ENCODE peak calls at places on chromosomes 4 and X, in five cellular contexts. V, E, C, I and P are unnamed samples.
A peak's percentile ranks its signal among the peaks of the same experiment; 100 is the strongest.

GRCh38 chrX:39263946-39264483 is 462.8 kb downstream of the MID1IP1 start:
- DNase-seq in V (no peak), E (no peak), C (no peak), I (no peak), P (no peak)

GRCh38 chrX:107676559-107677378 is 48.5 kb downstream of the PRPS1 start:
- DNase-seq in V (peak; percentile 91), E (peak; percentile 88), C (peak; percentile 82), I (peak; percentile 80), P (peak; percentile 13)

GRCh38 chrX:12779534-12779933 is 11.7 kb upstream of the PRPS2 start:
- DNase-seq in V (no peak), E (peak; percentile 61), C (no peak), I (no peak), P (no peak)

GRCh38 chr4:38951598-38951997 is 80.6 kb downstream of the TMEM156 start:
- DNase-seq in V (no peak), E (no peak), C (no peak), I (no peak), P (no peak)

GRCh38 chrX:18654873-18655836 is 16.8 kb downstream of the RS1 start:
- DNase-seq in V (peak; percentile 37), E (no peak), C (no peak), I (no peak), P (no peak)

GRCh38 chr4:39133623-39134022 is 48.7 kb upstream of the WDR19 start:
- DNase-seq in V (no peak), E (no peak), C (no peak), I (no peak), P (no peak)

GRCh38 chrX:7179446-7179845 is 31.5 kb upstream of the PUDP start:
- DNase-seq in V (no peak), E (no peak), C (no peak), I (no peak), P (no peak)

GRCh38 chr4:70778888-70779422 is 57.2 kb downstream of the RUFY3 start:
- DNase-seq in V (no peak), E (no peak), C (no peak), I (no peak), P (no peak)

GRCh38 chr4:129578336-129578735 is 482.4 kb downstream of the C4orf33 start:
- DNase-seq in V (no peak), E (no peak), C (no peak), I (no peak), P (no peak)

GRCh38 chr4:26404597-26405323 is 83.9 kb downstream of the RBPJ start:
- DNase-seq in V (no peak), E (no peak), C (no peak), I (no peak), P (no peak)

GRCh38 chr4:74057588-74057987 is 19.1 kb upstream of the CXCL3 start:
- DNase-seq in V (no peak), E (no peak), C (no peak), I (no peak), P (no peak)

GRCh38 chr4:74056858-74057562 is 18.5 kb upstream of the CXCL3 start:
- DNase-seq in V (no peak), E (peak; percentile 71), C (no peak), I (peak; percentile 87), P (no peak)

GRCh38 chr4:74055498-74055897 is 17.0 kb upstream of the CXCL3 start:
- DNase-seq in V (no peak), E (no peak), C (no peak), I (peak; percentile 65), P (no peak)

GRCh38 chr4:74055096-74055495 is 16.6 kb upstream of the CXCL3 start:
- DNase-seq in V (no peak), E (no peak), C (no peak), I (peak; percentile 28), P (no peak)

GRCh38 chr4:74056114-74056857 is 17.8 kb upstream of the CXCL3 start:
- DNase-seq in V (no peak), E (peak; percentile 71), C (no peak), I (peak; percentile 79), P (no peak)
- TF ChIP-seq CTCF in V (no peak), E (no peak), C (no peak), I (peak; percentile 49), P (no peak)

GRCh38 chr4:10806993-10807645 is 122.6 kb upstream of the CLNK start:
- DNase-seq in V (no peak), E (no peak), C (no peak), I (no peak), P (no peak)

GRCh38 chr4:10809905-10810304 is 125.3 kb upstream of the CLNK start:
- DNase-seq in V (no peak), E (no peak), C (no peak), I (no peak), P (no peak)

GRCh38 chr4:10810411-10810810 is 125.8 kb upstream of the CLNK start:
- DNase-seq in V (no peak), E (no peak), C (no peak), I (no peak), P (no peak)

GRCh38 chr4:10811992-10812391 is 127.4 kb upstream of the CLNK start:
- DNase-seq in V (no peak), E (no peak), C (no peak), I (no peak), P (no peak)

DNA sequence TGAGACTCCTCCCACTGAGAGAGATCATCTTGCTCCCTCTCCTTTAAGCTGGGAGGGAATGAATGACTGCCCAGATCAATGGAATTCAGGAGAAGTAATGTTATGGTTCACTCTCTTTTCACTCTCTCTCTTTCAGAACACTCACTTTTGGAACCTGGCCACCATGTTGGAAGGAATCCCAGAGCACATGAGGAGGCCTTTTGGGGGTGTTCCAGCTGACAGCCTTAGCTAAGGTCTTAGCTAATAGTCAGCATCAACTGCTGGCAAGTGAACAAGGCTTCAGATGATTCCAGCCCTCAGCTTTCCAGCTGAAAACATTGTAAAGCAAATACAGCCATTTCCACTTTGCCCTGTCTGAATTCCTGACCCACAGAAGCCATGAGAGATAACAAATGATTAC is 124.0 kb upstream of the CLNK start:
- DNase-seq in V (peak; percentile 44), E (no peak), C (no peak), I (no peak), P (no peak)
- TF ChIP-seq CTCF in V (no peak), E (no peak), C (no peak), I (no peak), P (no peak)

DNA sequence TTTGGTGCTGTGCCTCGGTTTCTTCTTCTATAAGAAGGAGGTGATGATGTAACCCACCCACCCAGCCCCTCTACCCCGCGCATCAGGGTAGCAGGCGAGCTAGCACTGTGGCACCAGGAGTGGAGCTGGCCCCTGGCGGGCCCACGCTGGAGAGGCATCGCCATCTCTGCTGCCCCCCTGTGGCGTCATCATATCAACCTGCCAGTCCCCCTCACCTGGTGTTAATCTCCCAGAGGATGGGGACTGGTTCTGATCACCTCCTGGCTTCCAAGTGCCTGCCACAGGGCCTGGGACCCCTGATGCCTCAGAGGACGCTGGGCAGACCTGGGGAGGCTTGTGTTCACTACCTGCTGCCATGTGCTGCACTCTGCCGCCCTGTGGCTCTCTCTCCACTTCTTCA is 6.3 kb upstream of the SORCS2 start:
- DNase-seq in V (no peak), E (no peak), C (no peak), I (no peak), P (no peak)
- TF ChIP-seq CTCF in V (no peak), E (peak; percentile 36), C (no peak), I (peak; percentile 38), P (no peak)

DNA sequence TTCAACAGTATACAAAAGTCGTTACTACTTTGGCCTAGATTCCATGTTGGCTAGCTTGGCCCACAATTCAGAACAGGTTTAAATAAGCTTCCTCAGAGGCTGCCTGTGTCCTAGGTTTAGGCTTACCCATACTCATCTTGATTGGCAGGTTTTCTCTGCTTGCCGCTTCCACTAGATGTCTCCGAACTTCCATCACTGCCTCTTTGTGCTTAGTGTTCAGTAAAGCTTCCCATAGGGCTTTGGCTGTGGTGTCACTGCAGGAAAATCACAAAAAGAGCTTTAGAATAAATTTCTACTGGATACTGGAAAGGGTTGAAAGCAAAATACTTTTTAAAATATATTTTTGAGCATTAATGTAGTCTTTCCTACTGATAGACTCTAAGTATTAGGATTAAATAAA is 52.4 kb downstream of the SCFD2 start:
- DNase-seq in V (no peak), E (peak; percentile 46), C (no peak), I (peak; percentile 53), P (no peak)
- TF ChIP-seq CTCF in V (no peak), E (peak; percentile 29), C (no peak), I (peak; percentile 57), P (no peak)

DNA sequence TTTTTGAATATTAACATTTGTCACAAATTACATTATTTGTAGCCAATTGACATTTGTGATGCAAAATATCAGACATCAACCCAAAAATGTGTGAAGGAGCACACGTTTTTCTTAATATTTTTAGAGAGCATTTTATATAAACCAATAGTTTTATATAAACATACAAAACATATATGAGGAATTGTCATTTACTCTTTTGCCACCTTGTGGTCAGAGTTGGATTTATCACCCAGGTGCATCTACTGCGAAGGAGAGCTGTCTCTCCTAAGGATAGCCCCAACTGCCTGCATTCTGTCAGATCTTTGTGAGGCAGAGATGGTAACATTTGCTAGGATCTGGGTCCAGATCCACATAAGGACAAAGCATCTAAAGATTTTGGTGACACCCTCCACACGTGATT is 2.5 kb upstream of the USP27X start:
- DNase-seq in V (no peak), E (peak; percentile 30), C (no peak), I (peak; percentile 64), P (peak; percentile 44)
- TF ChIP-seq CTCF in V (peak; percentile 42), E (peak; percentile 48), C (no peak), I (peak; percentile 64), P (peak; percentile 34)

GRCh38 chr4:58679051-58679450 is 1568.9 kb upstream of the IGFBP7 start:
- DNase-seq in V (no peak), E (no peak), C (no peak), I (no peak), P (no peak)
- TF ChIP-seq CTCF in V (no peak), E (no peak), C (no peak), I (no peak), P (no peak)

GRCh38 chr4:179307297-179308136 is 1865.3 kb upstream of the AGA start:
- DNase-seq in V (no peak), E (peak; percentile 13), C (no peak), I (peak; percentile 60), P (peak; percentile 12)
- TF ChIP-seq CTCF in V (no peak), E (peak; percentile 44), C (no peak), I (peak; percentile 79), P (peak; percentile 39)

GRCh38 chr4:40152642-40153041 is 44.2 kb upstream of the RHOH start:
- DNase-seq in V (no peak), E (no peak), C (no peak), I (no peak), P (no peak)
- TF ChIP-seq CTCF in V (no peak), E (no peak), C (no peak), I (no peak), P (no peak)

GRCh38 chr4:143375326-143376073 is 38.8 kb downstream of the GAB1 start:
- DNase-seq in V (no peak), E (peak; percentile 12), C (peak; percentile 44), I (peak; percentile 55), P (no peak)
- TF ChIP-seq CTCF in V (peak; percentile 23), E (peak; percentile 24), C (peak; percentile 16), I (peak; percentile 72), P (peak; percentile 44)